ENCODE peak calls at places on chromosomes 13 and 19, in four cellular contexts. One of them, this sample, is unnamed.

GRCh38 chr19:7590256-7590655 is 5.4 kb upstream of the CAMSAP3 start:
- DNase-seq in neuronal stem cell: no peak
- DNase-seq in mesenchymal stem cell: no peak
- DNase-seq in H1: no peak
- DNase-seq in this sample: peak

GRCh38 chr19:45150731-45151725 is 9.8 kb downstream of the NKPD1 start:
- DNase-seq in neuronal stem cell: no peak
- DNase-seq in mesenchymal stem cell: no peak
- DNase-seq in H1: no peak
- DNase-seq in this sample: no peak

GRCh38 chr19:7772752-7773291 is 9.8 kb downstream of the CLEC4M start:
- DNase-seq in neuronal stem cell: no peak
- DNase-seq in mesenchymal stem cell: peak
- DNase-seq in H1: no peak
- DNase-seq in this sample: peak

GRCh38 chr13:74678308-74678958 is 544.2 kb upstream of the KLF12 start:
- DNase-seq in neuronal stem cell: no peak
- DNase-seq in mesenchymal stem cell: peak
- DNase-seq in H1: no peak
- DNase-seq in this sample: no peak

GRCh38 chr13:107994137-107994536 is 221.2 kb downstream of the LIG4 start:
- DNase-seq in neuronal stem cell: no peak
- DNase-seq in mesenchymal stem cell: no peak
- DNase-seq in H1: no peak
- DNase-seq in this sample: no peak

GRCh38 chr19:41945135-41945766 is 13.9 kb downstream of the RABAC1 start:
- DNase-seq in neuronal stem cell: no peak
- DNase-seq in mesenchymal stem cell: no peak
- DNase-seq in H1: no peak
- DNase-seq in this sample: no peak

GRCh38 chr13:22451345-22451744 is 729.4 kb upstream of the SGCG start:
- DNase-seq in neuronal stem cell: peak
- DNase-seq in mesenchymal stem cell: peak
- DNase-seq in H1: no peak
- DNase-seq in this sample: peak

GRCh38 chr13:39133781-39134180 is 95.5 kb downstream of the NHLRC3 start:
- DNase-seq in neuronal stem cell: no peak
- DNase-seq in mesenchymal stem cell: no peak
- DNase-seq in H1: no peak
- DNase-seq in this sample: no peak

GRCh38 chr19:55494172-55494761 is 6.0 kb downstream of the SSC5D start:
- DNase-seq in neuronal stem cell: no peak
- DNase-seq in mesenchymal stem cell: no peak
- DNase-seq in H1: no peak
- DNase-seq in this sample: no peak

GRCh38 chr13:51966186-51966585 is 45.1 kb downstream of the ATP7B start:
- DNase-seq in neuronal stem cell: no peak
- DNase-seq in mesenchymal stem cell: no peak
- DNase-seq in H1: no peak
- DNase-seq in this sample: no peak

GRCh38 chr19:35994868-35995654 is at the start of gene SDHAF1:
- DNase-seq in neuronal stem cell: peak
- DNase-seq in mesenchymal stem cell: peak
- DNase-seq in H1: peak
- DNase-seq in this sample: peak

GRCh38 chr19:38702278-38702677 is 42.0 kb downstream of the CAPN12 start:
- DNase-seq in neuronal stem cell: no peak
- DNase-seq in mesenchymal stem cell: no peak
- DNase-seq in H1: no peak
- DNase-seq in this sample: no peak

GRCh38 chr19:42090687-42091086 is 14.7 kb downstream of the ZNF574 start:
- DNase-seq in neuronal stem cell: no peak
- DNase-seq in mesenchymal stem cell: no peak
- DNase-seq in H1: no peak
- DNase-seq in this sample: no peak

GRCh38 chr19:15247107-15248014 is 15.1 kb upstream of the EPHX3 start:
- DNase-seq in neuronal stem cell: no peak
- DNase-seq in mesenchymal stem cell: no peak
- DNase-seq in H1: no peak
- DNase-seq in this sample: no peak

GRCh38 chr19:48934837-48935236 is 1.3 kb downstream of the DHDH start:
- DNase-seq in neuronal stem cell: no peak
- DNase-seq in mesenchymal stem cell: no peak
- DNase-seq in H1: peak
- DNase-seq in this sample: no peak

GRCh38 chr19:40217027-40217810 is 965 bp downstream of the TTC9B start:
- DNase-seq in neuronal stem cell: no peak
- DNase-seq in mesenchymal stem cell: no peak
- DNase-seq in H1: peak
- DNase-seq in this sample: peak

GRCh38 chr19:47241919-47242644 is 11.1 kb upstream of the BBC3 start:
- DNase-seq in neuronal stem cell: no peak
- DNase-seq in mesenchymal stem cell: peak
- DNase-seq in H1: no peak
- DNase-seq in this sample: no peak

GRCh38 chr13:71865858-71866172 is 1.2 kb downstream of the DACH1 start:
- DNase-seq in neuronal stem cell: no peak
- DNase-seq in mesenchymal stem cell: peak
- DNase-seq in H1: no peak
- DNase-seq in this sample: no peak

GRCh38 chr13:108249150-108249549 is 20.4 kb upstream of the TNFSF13B start:
- DNase-seq in neuronal stem cell: no peak
- DNase-seq in mesenchymal stem cell: no peak
- DNase-seq in H1: no peak
- DNase-seq in this sample: no peak

GRCh38 chr13:32951580-32951979 is 64.6 kb upstream of the KL start:
- DNase-seq in neuronal stem cell: no peak
- DNase-seq in mesenchymal stem cell: no peak
- DNase-seq in H1: no peak
- DNase-seq in this sample: no peak
- H4K91ac ChIP-seq in neuronal stem cell: no peak
- H4K91ac ChIP-seq in mesenchymal stem cell: no peak
- H4K91ac ChIP-seq in H1: no peak
- H4K91ac ChIP-seq in this sample: no peak

DNA sequence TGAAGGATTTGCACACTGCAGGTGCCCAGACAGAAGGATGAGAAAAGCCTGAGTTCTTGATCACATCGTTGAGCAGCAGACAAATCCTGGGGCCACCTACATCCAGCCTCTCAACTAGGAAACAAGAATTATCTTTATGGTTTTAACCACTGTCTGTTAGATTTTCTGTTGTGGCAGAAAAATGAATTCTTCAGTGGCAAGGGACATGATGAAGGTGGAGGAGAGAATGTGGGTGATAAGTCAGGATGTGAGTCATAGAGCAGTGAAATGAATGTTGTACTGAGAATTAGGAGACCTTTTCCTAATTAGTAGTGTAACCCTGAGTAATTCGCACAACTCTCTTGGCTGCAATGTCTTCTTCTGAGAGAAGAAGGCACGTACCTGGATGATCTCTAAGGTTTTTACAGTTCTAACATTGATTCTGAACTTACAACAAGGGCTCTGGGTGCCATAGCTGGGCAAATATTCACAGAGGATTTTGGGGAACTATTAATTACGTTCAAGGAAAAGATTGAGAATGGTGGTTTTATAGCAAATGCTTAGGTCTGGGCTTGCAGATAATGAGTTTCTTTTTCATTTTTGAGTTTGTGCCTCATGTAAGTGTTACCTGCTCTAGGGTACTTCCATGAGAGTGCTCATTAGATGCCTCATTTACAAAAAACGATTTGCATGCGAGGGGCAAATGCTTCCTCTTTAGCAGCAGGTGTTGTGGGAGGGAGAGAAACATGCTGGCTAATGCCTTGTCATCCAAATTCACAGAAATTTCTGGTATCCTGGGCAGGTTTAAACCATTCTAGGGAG is 111.0 kb upstream of the KL start:
- DNase-seq in neuronal stem cell: no peak
- DNase-seq in mesenchymal stem cell: no peak
- DNase-seq in H1: no peak
- DNase-seq in this sample: peak
- H4K91ac ChIP-seq in neuronal stem cell: no peak
- H4K91ac ChIP-seq in mesenchymal stem cell: no peak
- H4K91ac ChIP-seq in H1: no peak
- H4K91ac ChIP-seq in this sample: no peak

GRCh38 chr19:2050991-2051770 is at the start of gene MKNK2:
- DNase-seq in neuronal stem cell: peak
- DNase-seq in mesenchymal stem cell: peak
- DNase-seq in H1: peak
- DNase-seq in this sample: peak
- H4K91ac ChIP-seq in neuronal stem cell: no peak
- H4K91ac ChIP-seq in mesenchymal stem cell: peak
- H4K91ac ChIP-seq in H1: peak
- H4K91ac ChIP-seq in this sample: peak

GRCh38 chr19:52648336-52648990 is 10.3 kb upstream of the ZNF83 start:
- DNase-seq in neuronal stem cell: no peak
- DNase-seq in mesenchymal stem cell: peak
- DNase-seq in H1: no peak
- DNase-seq in this sample: peak

GRCh38 chr19:52651956-52652355 is 13.8 kb upstream of the ZNF83 start:
- DNase-seq in neuronal stem cell: no peak
- DNase-seq in mesenchymal stem cell: no peak
- DNase-seq in H1: no peak
- DNase-seq in this sample: peak

GRCh38 chr19:52640916-52641315 is 2.8 kb upstream of the ZNF83 start:
- DNase-seq in neuronal stem cell: no peak
- DNase-seq in mesenchymal stem cell: no peak
- DNase-seq in H1: peak
- DNase-seq in this sample: peak

GRCh38 chr19:52646571-52647222 is 8.5 kb upstream of the ZNF83 start:
- DNase-seq in neuronal stem cell: no peak
- DNase-seq in mesenchymal stem cell: no peak
- DNase-seq in H1: no peak
- DNase-seq in this sample: no peak
- H4K91ac ChIP-seq in neuronal stem cell: no peak
- H4K91ac ChIP-seq in mesenchymal stem cell: no peak
- H4K91ac ChIP-seq in H1: no peak
- H4K91ac ChIP-seq in this sample: no peak

This sample was measured in trophoblast cell.